ENCODE peak calls at places on chromosomes 13 and 19, in eight cellular contexts. One of them, this sample, is unnamed.

GRCh38 chr19:3479819-3480215 is 508 bp downstream of the SMIM24 start:
- DNase-seq in neural crest cell: no peak
- DNase-seq in bronchial epithelial cell: no peak
- DNase-seq in activated CD4-positive, alpha-beta memory T cell treated with anti-CD3 and anti-CD28 coated beads, Interleukin-2, amount 10 ng/mL, durations not matched to agents 7 days and 5 days: peak; percentile 43
- DNase-seq in activated naive CD8-positive, alpha-beta T cell treated with anti-CD3 and anti-CD28 coated beads, Interleukin-2, amount 10 ng/mL, durations not matched to agents 7 days and 5 days: no peak
- DNase-seq in astrocyte of the hippocampus: no peak
- DNase-seq in fibroblast of the conjunctiva: no peak
- DNase-seq in GDM1: no peak
- DNase-seq in this sample: no peak

GRCh38 chr13:87331178-87331577 is 340.0 kb upstream of the SLITRK5 start:
- DNase-seq in neural crest cell: no peak
- DNase-seq in bronchial epithelial cell: peak; percentile 97
- DNase-seq in activated CD4-positive, alpha-beta memory T cell treated with anti-CD3 and anti-CD28 coated beads, Interleukin-2, amount 10 ng/mL, durations not matched to agents 7 days and 5 days: no peak
- DNase-seq in activated naive CD8-positive, alpha-beta T cell treated with anti-CD3 and anti-CD28 coated beads, Interleukin-2, amount 10 ng/mL, durations not matched to agents 7 days and 5 days: no peak
- DNase-seq in astrocyte of the hippocampus: peak; percentile 52
- DNase-seq in fibroblast of the conjunctiva: no peak
- DNase-seq in GDM1: no peak
- DNase-seq in this sample: no peak

GRCh38 chr19:10305139-10305806 is 4.3 kb downstream of the ZGLP1 start:
- DNase-seq in neural crest cell: no peak
- DNase-seq in bronchial epithelial cell: peak; percentile 49
- DNase-seq in activated CD4-positive, alpha-beta memory T cell treated with anti-CD3 and anti-CD28 coated beads, Interleukin-2, amount 10 ng/mL, durations not matched to agents 7 days and 5 days: no peak
- DNase-seq in activated naive CD8-positive, alpha-beta T cell treated with anti-CD3 and anti-CD28 coated beads, Interleukin-2, amount 10 ng/mL, durations not matched to agents 7 days and 5 days: no peak
- DNase-seq in astrocyte of the hippocampus: no peak
- DNase-seq in fibroblast of the conjunctiva: no peak
- DNase-seq in GDM1: peak; percentile 78
- DNase-seq in this sample: no peak

GRCh38 chr19:35608250-35608649 is 4.3 kb upstream of the HAUS5 start:
- DNase-seq in neural crest cell: no peak
- DNase-seq in bronchial epithelial cell: peak; percentile 12
- DNase-seq in activated CD4-positive, alpha-beta memory T cell treated with anti-CD3 and anti-CD28 coated beads, Interleukin-2, amount 10 ng/mL, durations not matched to agents 7 days and 5 days: no peak
- DNase-seq in activated naive CD8-positive, alpha-beta T cell treated with anti-CD3 and anti-CD28 coated beads, Interleukin-2, amount 10 ng/mL, durations not matched to agents 7 days and 5 days: no peak
- DNase-seq in astrocyte of the hippocampus: no peak
- DNase-seq in fibroblast of the conjunctiva: no peak
- DNase-seq in GDM1: no peak
- DNase-seq in this sample: no peak

GRCh38 chr19:29667941-29668340 is 2.7 kb downstream of the PLEKHF1 start:
- DNase-seq in neural crest cell: no peak
- DNase-seq in bronchial epithelial cell: no peak
- DNase-seq in activated CD4-positive, alpha-beta memory T cell treated with anti-CD3 and anti-CD28 coated beads, Interleukin-2, amount 10 ng/mL, durations not matched to agents 7 days and 5 days: peak; percentile 78
- DNase-seq in activated naive CD8-positive, alpha-beta T cell treated with anti-CD3 and anti-CD28 coated beads, Interleukin-2, amount 10 ng/mL, durations not matched to agents 7 days and 5 days: peak; percentile 76
- DNase-seq in astrocyte of the hippocampus: no peak
- DNase-seq in fibroblast of the conjunctiva: no peak
- DNase-seq in GDM1: no peak
- DNase-seq in this sample: no peak

GRCh38 chr13:36131931-36132297 is 732 bp upstream of the DCLK1 start:
- DNase-seq in neural crest cell: no peak
- DNase-seq in bronchial epithelial cell: no peak
- DNase-seq in activated CD4-positive, alpha-beta memory T cell treated with anti-CD3 and anti-CD28 coated beads, Interleukin-2, amount 10 ng/mL, durations not matched to agents 7 days and 5 days: no peak
- DNase-seq in activated naive CD8-positive, alpha-beta T cell treated with anti-CD3 and anti-CD28 coated beads, Interleukin-2, amount 10 ng/mL, durations not matched to agents 7 days and 5 days: no peak
- DNase-seq in astrocyte of the hippocampus: peak; percentile 75
- DNase-seq in fibroblast of the conjunctiva: peak; percentile 74
- DNase-seq in GDM1: no peak
- DNase-seq in this sample: no peak

GRCh38 chr19:2249880-2250764 is 999 bp downstream of the AMH start:
- DNase-seq in neural crest cell: no peak
- DNase-seq in bronchial epithelial cell: no peak
- DNase-seq in activated CD4-positive, alpha-beta memory T cell treated with anti-CD3 and anti-CD28 coated beads, Interleukin-2, amount 10 ng/mL, durations not matched to agents 7 days and 5 days: no peak
- DNase-seq in activated naive CD8-positive, alpha-beta T cell treated with anti-CD3 and anti-CD28 coated beads, Interleukin-2, amount 10 ng/mL, durations not matched to agents 7 days and 5 days: no peak
- DNase-seq in astrocyte of the hippocampus: no peak
- DNase-seq in fibroblast of the conjunctiva: no peak
- DNase-seq in GDM1: no peak
- DNase-seq in this sample: no peak

GRCh38 chr19:35911790-35912189 is 3.7 kb upstream of the TYROBP start:
- DNase-seq in neural crest cell: no peak
- DNase-seq in bronchial epithelial cell: peak; percentile 85
- DNase-seq in activated CD4-positive, alpha-beta memory T cell treated with anti-CD3 and anti-CD28 coated beads, Interleukin-2, amount 10 ng/mL, durations not matched to agents 7 days and 5 days: no peak
- DNase-seq in activated naive CD8-positive, alpha-beta T cell treated with anti-CD3 and anti-CD28 coated beads, Interleukin-2, amount 10 ng/mL, durations not matched to agents 7 days and 5 days: no peak
- DNase-seq in astrocyte of the hippocampus: peak; percentile 26
- DNase-seq in fibroblast of the conjunctiva: no peak
- DNase-seq in GDM1: no peak
- DNase-seq in this sample: no peak

GRCh38 chr19:49555600-49556411 is 24.6 kb downstream of the NOSIP start:
- DNase-seq in neural crest cell: peak; percentile 21
- DNase-seq in bronchial epithelial cell: peak; percentile 27
- DNase-seq in activated CD4-positive, alpha-beta memory T cell treated with anti-CD3 and anti-CD28 coated beads, Interleukin-2, amount 10 ng/mL, durations not matched to agents 7 days and 5 days: peak; percentile 87
- DNase-seq in activated naive CD8-positive, alpha-beta T cell treated with anti-CD3 and anti-CD28 coated beads, Interleukin-2, amount 10 ng/mL, durations not matched to agents 7 days and 5 days: peak; percentile 82
- DNase-seq in astrocyte of the hippocampus: peak; percentile 75
- DNase-seq in fibroblast of the conjunctiva: peak; percentile 30
- DNase-seq in GDM1: no peak
- DNase-seq in this sample: peak; percentile 72

GRCh38 chr13:27953671-27954405 is 15.3 kb downstream of the CDX2 start:
- DNase-seq in neural crest cell: peak; percentile 86
- DNase-seq in bronchial epithelial cell: peak; percentile 20
- DNase-seq in activated CD4-positive, alpha-beta memory T cell treated with anti-CD3 and anti-CD28 coated beads, Interleukin-2, amount 10 ng/mL, durations not matched to agents 7 days and 5 days: peak; percentile 69
- DNase-seq in activated naive CD8-positive, alpha-beta T cell treated with anti-CD3 and anti-CD28 coated beads, Interleukin-2, amount 10 ng/mL, durations not matched to agents 7 days and 5 days: peak; percentile 87
- DNase-seq in astrocyte of the hippocampus: peak; percentile 83
- DNase-seq in fibroblast of the conjunctiva: peak; percentile 28
- DNase-seq in GDM1: peak; percentile 75
- DNase-seq in this sample: peak; percentile 99

GRCh38 chr19:1238373-1239303 is 833 bp upstream of the CBARP start:
- DNase-seq in neural crest cell: no peak
- DNase-seq in bronchial epithelial cell: no peak
- DNase-seq in activated CD4-positive, alpha-beta memory T cell treated with anti-CD3 and anti-CD28 coated beads, Interleukin-2, amount 10 ng/mL, durations not matched to agents 7 days and 5 days: no peak
- DNase-seq in activated naive CD8-positive, alpha-beta T cell treated with anti-CD3 and anti-CD28 coated beads, Interleukin-2, amount 10 ng/mL, durations not matched to agents 7 days and 5 days: no peak
- DNase-seq in astrocyte of the hippocampus: no peak
- DNase-seq in fibroblast of the conjunctiva: no peak
- DNase-seq in GDM1: no peak
- DNase-seq in this sample: no peak

GRCh38 chr13:42396501-42396900 is 124.5 kb downstream of the AKAP11 start:
- DNase-seq in neural crest cell: no peak
- DNase-seq in bronchial epithelial cell: no peak
- DNase-seq in activated CD4-positive, alpha-beta memory T cell treated with anti-CD3 and anti-CD28 coated beads, Interleukin-2, amount 10 ng/mL, durations not matched to agents 7 days and 5 days: peak; percentile 88
- DNase-seq in activated naive CD8-positive, alpha-beta T cell treated with anti-CD3 and anti-CD28 coated beads, Interleukin-2, amount 10 ng/mL, durations not matched to agents 7 days and 5 days: peak; percentile 45
- DNase-seq in astrocyte of the hippocampus: no peak
- DNase-seq in fibroblast of the conjunctiva: no peak
- DNase-seq in GDM1: no peak
- DNase-seq in this sample: no peak

GRCh38 chr13:29754486-29754806 is 96.0 kb downstream of the UBL3 start:
- DNase-seq in neural crest cell: no peak
- DNase-seq in bronchial epithelial cell: no peak
- DNase-seq in activated CD4-positive, alpha-beta memory T cell treated with anti-CD3 and anti-CD28 coated beads, Interleukin-2, amount 10 ng/mL, durations not matched to agents 7 days and 5 days: no peak
- DNase-seq in activated naive CD8-positive, alpha-beta T cell treated with anti-CD3 and anti-CD28 coated beads, Interleukin-2, amount 10 ng/mL, durations not matched to agents 7 days and 5 days: no peak
- DNase-seq in astrocyte of the hippocampus: peak; percentile 81
- DNase-seq in fibroblast of the conjunctiva: no peak
- DNase-seq in GDM1: peak; percentile 8
- DNase-seq in this sample: no peak

GRCh38 chr19:21569497-21569870 is 64.1 kb downstream of the ZNF429 start:
- DNase-seq in neural crest cell: no peak
- DNase-seq in bronchial epithelial cell: no peak
- DNase-seq in activated CD4-positive, alpha-beta memory T cell treated with anti-CD3 and anti-CD28 coated beads, Interleukin-2, amount 10 ng/mL, durations not matched to agents 7 days and 5 days: peak; percentile 58
- DNase-seq in activated naive CD8-positive, alpha-beta T cell treated with anti-CD3 and anti-CD28 coated beads, Interleukin-2, amount 10 ng/mL, durations not matched to agents 7 days and 5 days: peak; percentile 48
- DNase-seq in astrocyte of the hippocampus: peak; percentile 48
- DNase-seq in fibroblast of the conjunctiva: no peak
- DNase-seq in GDM1: no peak
- DNase-seq in this sample: no peak

GRCh38 chr19:40933025-40933424 is 51.0 kb upstream of the CYP2A7 start:
- DNase-seq in neural crest cell: no peak
- DNase-seq in bronchial epithelial cell: no peak
- DNase-seq in activated CD4-positive, alpha-beta memory T cell treated with anti-CD3 and anti-CD28 coated beads, Interleukin-2, amount 10 ng/mL, durations not matched to agents 7 days and 5 days: no peak
- DNase-seq in activated naive CD8-positive, alpha-beta T cell treated with anti-CD3 and anti-CD28 coated beads, Interleukin-2, amount 10 ng/mL, durations not matched to agents 7 days and 5 days: no peak
- DNase-seq in astrocyte of the hippocampus: no peak
- DNase-seq in fibroblast of the conjunctiva: no peak
- DNase-seq in GDM1: no peak
- DNase-seq in this sample: no peak

GRCh38 chr13:105965910-105966309 is 569.6 kb downstream of the EFNB2 start:
- DNase-seq in neural crest cell: no peak
- DNase-seq in bronchial epithelial cell: no peak
- DNase-seq in activated CD4-positive, alpha-beta memory T cell treated with anti-CD3 and anti-CD28 coated beads, Interleukin-2, amount 10 ng/mL, durations not matched to agents 7 days and 5 days: no peak
- DNase-seq in activated naive CD8-positive, alpha-beta T cell treated with anti-CD3 and anti-CD28 coated beads, Interleukin-2, amount 10 ng/mL, durations not matched to agents 7 days and 5 days: no peak
- DNase-seq in astrocyte of the hippocampus: no peak
- DNase-seq in fibroblast of the conjunctiva: no peak
- DNase-seq in GDM1: no peak
- DNase-seq in this sample: no peak

GRCh38 chr19:5628919-5629481 is 6.1 kb downstream of the SAFB start:
- DNase-seq in neural crest cell: no peak
- DNase-seq in bronchial epithelial cell: no peak
- DNase-seq in activated CD4-positive, alpha-beta memory T cell treated with anti-CD3 and anti-CD28 coated beads, Interleukin-2, amount 10 ng/mL, durations not matched to agents 7 days and 5 days: no peak
- DNase-seq in activated naive CD8-positive, alpha-beta T cell treated with anti-CD3 and anti-CD28 coated beads, Interleukin-2, amount 10 ng/mL, durations not matched to agents 7 days and 5 days: no peak
- DNase-seq in astrocyte of the hippocampus: no peak
- DNase-seq in fibroblast of the conjunctiva: no peak
- DNase-seq in GDM1: peak; percentile 5
- DNase-seq in this sample: no peak

GRCh38 chr19:18804643-18805042 is 13.5 kb upstream of the COMP start:
- DNase-seq in neural crest cell: no peak
- DNase-seq in bronchial epithelial cell: no peak
- DNase-seq in activated CD4-positive, alpha-beta memory T cell treated with anti-CD3 and anti-CD28 coated beads, Interleukin-2, amount 10 ng/mL, durations not matched to agents 7 days and 5 days: no peak
- DNase-seq in activated naive CD8-positive, alpha-beta T cell treated with anti-CD3 and anti-CD28 coated beads, Interleukin-2, amount 10 ng/mL, durations not matched to agents 7 days and 5 days: no peak
- DNase-seq in astrocyte of the hippocampus: no peak
- DNase-seq in fibroblast of the conjunctiva: no peak
- DNase-seq in GDM1: no peak
- DNase-seq in this sample: no peak

GRCh38 chr13:113936166-113936565 is 37.7 kb downstream of the C13orf46 start:
- DNase-seq in neural crest cell: no peak
- DNase-seq in bronchial epithelial cell: no peak
- DNase-seq in activated CD4-positive, alpha-beta memory T cell treated with anti-CD3 and anti-CD28 coated beads, Interleukin-2, amount 10 ng/mL, durations not matched to agents 7 days and 5 days: no peak
- DNase-seq in activated naive CD8-positive, alpha-beta T cell treated with anti-CD3 and anti-CD28 coated beads, Interleukin-2, amount 10 ng/mL, durations not matched to agents 7 days and 5 days: peak; percentile 10
- DNase-seq in astrocyte of the hippocampus: no peak
- DNase-seq in fibroblast of the conjunctiva: no peak
- DNase-seq in GDM1: no peak
- DNase-seq in this sample: no peak

GRCh38 chr19:55098716-55099556 is 18.5 kb downstream of the PPP1R12C start:
- DNase-seq in neural crest cell: no peak
- DNase-seq in bronchial epithelial cell: no peak
- DNase-seq in activated CD4-positive, alpha-beta memory T cell treated with anti-CD3 and anti-CD28 coated beads, Interleukin-2, amount 10 ng/mL, durations not matched to agents 7 days and 5 days: no peak
- DNase-seq in activated naive CD8-positive, alpha-beta T cell treated with anti-CD3 and anti-CD28 coated beads, Interleukin-2, amount 10 ng/mL, durations not matched to agents 7 days and 5 days: no peak
- DNase-seq in astrocyte of the hippocampus: no peak
- DNase-seq in fibroblast of the conjunctiva: no peak
- DNase-seq in GDM1: no peak
- DNase-seq in this sample: no peak